ENCODE peak calls at places on chromosomes 12 and 14, in five cellular contexts. D, N, K, E and T are unnamed samples.

GRCh38 chr14:96745500-96746051 is 51.6 kb upstream of the VRK1 start:
- DNase-seq in D (no peak), N (no peak), K (no peak), E (no peak), T (no peak)

GRCh38 chr14:34363733-34364134 is 98.3 kb downstream of the SPTSSA start:
- DNase-seq in D (no peak), N (no peak), K (peak), E (no peak), T (no peak)

GRCh38 chr12:66603458-66603857 is 75.4 kb downstream of the GRIP1 start:
- DNase-seq in D (no peak), N (no peak), K (no peak), E (no peak), T (no peak)

GRCh38 chr12:5335059-5335458 is 96.8 kb upstream of the NTF3 start:
- DNase-seq in D (no peak), N (peak), K (no peak), E (no peak), T (no peak)

GRCh38 chr14:96162741-96163140 is 41.9 kb upstream of the BDKRB2 start:
- DNase-seq in D (no peak), N (peak), K (peak), E (no peak), T (no peak)

GRCh38 chr12:63292476-63293228 is 141.7 kb upstream of the AVPR1A start:
- DNase-seq in D (no peak), N (no peak), K (no peak), E (no peak), T (no peak)

GRCh38 chr12:124655317-124656213 is 88.2 kb upstream of the NCOR2 start:
- DNase-seq in D (peak), N (peak), K (peak), E (peak), T (peak)

GRCh38 chr12:71797506-71797905 is 42.1 kb upstream of the TBC1D15 start:
- DNase-seq in D (no peak), N (no peak), K (no peak), E (no peak), T (no peak)

GRCh38 chr14:74675219-74675618 is 37.7 kb downstream of the AREL1 start:
- DNase-seq in D (no peak), N (no peak), K (no peak), E (no peak), T (no peak)

GRCh38 chr14:45364565-45364964 is 111.6 kb upstream of the MIS18BP1 start:
- DNase-seq in D (no peak), N (no peak), K (no peak), E (no peak), T (no peak)
- TF ChIP-seq CTCF in D (no peak), N (no peak), K (no peak), E (no peak), T (no peak)

GRCh38 chr14:91899213-91899612 is 31.9 kb upstream of the TC2N start:
- DNase-seq in D (no peak), N (no peak), K (no peak), E (no peak), T (no peak)
- TF ChIP-seq CTCF in D (no peak), N (no peak), K (no peak), E (no peak), T (no peak)

GRCh38 chr12:113486722-113487121 is 15.1 kb upstream of the LHX5 start:
- DNase-seq in D (no peak), N (no peak), K (no peak), E (no peak), T (no peak)
- TF ChIP-seq CTCF in D (no peak), N (no peak), K (no peak), E (no peak), T (no peak)

DNA sequence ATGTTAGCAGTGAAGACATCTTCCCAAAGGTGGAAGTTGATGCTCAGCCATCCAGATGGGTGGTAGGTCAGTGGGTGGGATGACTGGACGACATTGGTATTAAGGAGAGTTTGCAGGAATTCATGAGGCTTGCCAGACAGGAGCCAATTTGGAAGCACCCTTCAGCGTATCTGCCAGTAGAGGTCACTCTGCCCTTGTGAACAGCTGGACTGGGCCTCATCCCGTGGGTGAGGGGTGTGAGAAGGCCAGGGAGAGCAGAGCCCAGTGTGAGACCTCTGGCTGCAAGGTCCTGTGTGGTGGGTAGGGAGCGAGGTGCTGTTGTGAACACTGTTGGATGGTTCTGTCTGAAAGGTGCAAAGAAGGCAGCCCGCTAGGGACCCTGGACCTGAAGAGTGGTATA is 37.7 kb downstream of the SLC5A8 start:
- DNase-seq in D (no peak), N (peak), K (no peak), E (no peak), T (peak)
- TF ChIP-seq CTCF in D (peak), N (no peak), K (no peak), E (no peak), T (peak)

GRCh38 chr14:59705866-59706265 is 129.3 kb upstream of the CCDC175 start:
- DNase-seq in D (no peak), N (no peak), K (no peak), E (no peak), T (no peak)

GRCh38 chr14:59711083-59711482 is 134.5 kb upstream of the CCDC175 start:
- DNase-seq in D (no peak), N (no peak), K (no peak), E (no peak), T (no peak)

GRCh38 chr14:59704054-59704453 is 127.4 kb upstream of the CCDC175 start:
- DNase-seq in D (no peak), N (no peak), K (no peak), E (peak), T (no peak)

GRCh38 chr14:59705245-59705644 is 128.6 kb upstream of the CCDC175 start:
- DNase-seq in D (no peak), N (no peak), K (no peak), E (no peak), T (no peak)

DNA sequence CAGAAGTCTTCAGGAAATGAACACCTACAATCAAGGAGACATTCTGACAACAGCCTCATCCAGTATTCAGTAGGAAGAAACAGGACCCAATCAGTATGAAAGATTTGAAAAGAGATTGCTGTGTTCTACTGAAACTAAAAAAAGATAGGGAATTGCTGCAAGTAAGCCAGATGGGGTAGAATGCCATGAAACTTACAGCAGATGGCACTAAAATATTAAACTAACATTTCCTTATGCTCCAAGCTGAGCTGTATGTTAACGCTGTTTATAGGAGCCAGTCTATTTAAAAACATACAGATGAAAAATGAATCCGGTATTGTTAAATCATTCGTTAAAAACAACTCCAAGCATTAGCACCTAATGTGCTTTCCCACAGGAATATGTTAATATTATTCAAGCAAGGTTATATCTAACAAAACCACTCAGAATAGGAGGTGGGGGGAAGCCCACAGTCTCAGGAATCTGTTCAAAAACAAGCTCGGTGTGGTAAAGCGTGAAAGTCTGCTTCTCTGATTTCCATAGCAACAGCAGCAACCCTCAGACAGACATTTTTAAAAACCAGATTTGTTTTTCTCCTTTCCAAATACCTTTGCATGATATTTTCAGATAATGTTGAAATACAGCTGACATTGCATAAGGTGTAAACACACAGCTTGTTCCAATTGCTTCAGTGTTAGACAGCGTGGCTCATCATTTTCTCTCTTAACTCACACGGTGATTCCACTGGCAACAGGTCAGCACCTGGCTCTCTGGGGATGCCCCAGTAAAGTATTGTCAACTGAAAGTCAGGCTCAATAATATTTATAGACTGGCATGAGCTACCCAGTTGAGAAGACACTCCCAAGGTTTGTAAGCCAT is 131.4 kb upstream of the CCDC175 start:
- DNase-seq in D (no peak), N (no peak), K (peak), E (no peak), T (no peak)
- TF ChIP-seq CTCF in D (no peak), N (no peak), K (peak), E (peak), T (no peak)

DNA sequence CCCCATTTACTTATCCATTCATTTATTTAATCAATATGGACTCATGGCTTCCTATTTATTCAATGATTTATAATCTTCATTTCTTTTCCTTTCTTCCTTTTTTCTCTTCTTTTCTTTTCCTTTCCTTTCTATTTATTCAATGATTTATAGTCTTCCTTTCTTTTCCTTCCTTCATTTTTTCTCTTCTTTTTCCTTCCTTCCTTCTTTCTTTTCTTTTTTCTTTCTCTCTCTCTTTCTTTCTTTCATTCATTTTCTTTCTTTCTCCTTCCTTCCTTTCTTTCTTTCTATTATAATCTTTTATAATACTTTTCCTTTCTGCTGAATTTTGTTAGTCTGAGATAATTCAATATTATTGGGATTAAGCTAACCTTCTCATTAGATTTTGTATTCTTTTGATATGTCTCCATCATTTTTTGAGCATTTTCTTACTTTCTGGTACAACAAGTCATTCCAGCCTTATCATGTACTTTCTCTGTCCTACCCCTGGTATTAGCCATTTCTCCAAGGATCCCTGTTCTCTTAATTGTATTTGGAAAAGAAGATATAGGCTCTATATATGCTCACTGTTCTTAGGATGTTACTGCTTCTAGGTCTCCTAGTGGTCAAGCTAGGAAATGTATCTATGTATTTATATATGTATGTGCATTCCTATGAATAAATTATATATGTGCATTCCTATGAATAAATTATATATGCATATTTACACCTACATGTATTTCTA is 12.1 kb downstream of the LACRT start:
- DNase-seq in D (no peak), N (peak), K (peak), E (no peak), T (no peak)
- TF ChIP-seq CTCF in D (peak), N (peak), K (peak), E (peak), T (peak)

GRCh38 chr12:110111476-110112334 is 12.5 kb upstream of the IFT81 start:
- DNase-seq in D (no peak), N (no peak), K (no peak), E (no peak), T (no peak)

GRCh38 chr12:110109837-110110535 is 14.2 kb upstream of the IFT81 start:
- DNase-seq in D (no peak), N (no peak), K (no peak), E (no peak), T (no peak)

GRCh38 chr12:110108309-110109036 is 15.7 kb upstream of the IFT81 start:
- DNase-seq in D (no peak), N (no peak), K (no peak), E (no peak), T (no peak)

GRCh38 chr12:110107369-110108281 is 16.5 kb upstream of the IFT81 start:
- DNase-seq in D (peak), N (peak), K (peak), E (peak), T (no peak)

GRCh38 chr12:110109037-110109836 is 14.9 kb upstream of the IFT81 start:
- DNase-seq in D (peak), N (peak), K (peak), E (peak), T (peak)
- TF ChIP-seq CTCF in D (no peak), N (peak), K (no peak), E (peak), T (no peak)

GRCh38 chr12:6644257-6644596 is 3.0 kb downstream of the ACRBP start:
- DNase-seq in D (no peak), N (no peak), K (no peak), E (peak), T (no peak)

GRCh38 chr12:6647083-6647604 is at the start of gene ACRBP:
- DNase-seq in D (no peak), N (peak), K (peak), E (peak), T (peak)

GRCh38 chr12:6643569-6644256 is 3.5 kb downstream of the ACRBP start:
- DNase-seq in D (no peak), N (no peak), K (no peak), E (peak), T (no peak)

GRCh38 chr12:6646276-6647082 is 753 bp downstream of the ACRBP start:
- DNase-seq in D (no peak), N (no peak), K (no peak), E (no peak), T (no peak)

DNA sequence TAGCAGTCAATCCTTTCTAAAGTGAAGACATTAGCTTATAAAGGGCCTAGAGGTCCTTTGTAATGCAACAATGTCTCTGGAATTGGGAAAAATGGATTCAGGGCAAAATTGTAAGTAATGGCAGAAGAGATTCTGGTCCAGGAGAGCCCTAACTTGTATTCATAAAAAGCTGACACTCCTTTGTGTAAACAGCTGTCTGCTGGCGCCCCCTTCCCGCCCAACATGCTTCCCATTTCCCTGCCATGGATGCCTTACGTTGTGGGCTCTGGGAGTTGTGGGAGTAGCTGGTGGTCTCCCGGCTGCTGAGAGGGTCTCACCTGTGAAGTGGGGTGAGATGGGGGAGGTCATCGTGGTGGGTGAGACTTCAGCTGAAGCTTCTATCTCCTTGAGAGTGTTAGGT is 2.3 kb downstream of the ACRBP start:
- DNase-seq in D (no peak), N (no peak), K (no peak), E (peak), T (peak)
- TF ChIP-seq CTCF in D (no peak), N (peak), K (peak), E (peak), T (no peak)